ENCODE peak calls at places on chromosome 10, in five cellular contexts. B is neural progenitor cell, R is prostate gland, G is omental fat pad, P is brain microvascular endothelial cell. H is an unnamed sample.

GRCh38 chr10:110356628-110357245 is 52.0 kb upstream of the SMNDC1 start:
- DNase-seq in B (no peak), R (peak; percentile 10), G (no peak), P (peak; percentile 76), H (no peak)

GRCh38 chr10:5976689-5977470 is 463 bp downstream of the IL15RA start:
- DNase-seq in B (peak; percentile 58), R (peak; percentile 24), G (no peak), P (no peak), H (no peak)

GRCh38 chr10:70575486-70575873 is 27.1 kb downstream of the PRF1 start:
- DNase-seq in B (no peak), R (no peak), G (no peak), P (no peak), H (no peak)

GRCh38 chr10:124677871-124678565 is 66.2 kb downstream of the FAM53B start:
- DNase-seq in B (no peak), R (no peak), G (no peak), P (no peak), H (no peak)

GRCh38 chr10:89327803-89328441 is at the start of gene IFIT3:
- DNase-seq in B (no peak), R (peak; percentile 37), G (no peak), P (peak; percentile 91), H (no peak)

GRCh38 chr10:32171213-32171612 is 115.0 kb upstream of the KIF5B start:
- DNase-seq in B (no peak), R (peak; percentile 88), G (no peak), P (no peak), H (no peak)

GRCh38 chr10:58952747-58953466 is 223.5 kb upstream of the PHYHIPL start:
- DNase-seq in B (peak; percentile 64), R (peak; percentile 49), G (peak; percentile 54), P (peak; percentile 66), H (no peak)

GRCh38 chr10:58992830-58993460 is 183.5 kb upstream of the PHYHIPL start:
- DNase-seq in B (no peak), R (no peak), G (no peak), P (no peak), H (no peak)

GRCh38 chr10:14414901-14415300 is 84.2 kb upstream of the FRMD4A start:
- DNase-seq in B (no peak), R (no peak), G (no peak), P (peak; percentile 90), H (no peak)

GRCh38 chr10:13921941-13922340 is 335.2 kb downstream of the PRPF18 start:
- DNase-seq in B (no peak), R (no peak), G (no peak), P (no peak), H (no peak)

GRCh38 chr10:70740441-70741288 is 44.5 kb downstream of the TBATA start:
- DNase-seq in B (no peak), R (no peak), G (no peak), P (no peak), H (no peak)

GRCh38 chr10:44389150-44389549 is 4.3 kb upstream of the CXCL12 start:
- DNase-seq in B (no peak), R (no peak), G (no peak), P (no peak), H (no peak)

GRCh38 chr10:123136806-123137642 is 1.3 kb downstream of the HMX3 start:
- DNase-seq in B (peak; percentile 71), R (no peak), G (no peak), P (no peak), H (no peak)

GRCh38 chr10:122152544-122152943 is 118.6 kb upstream of the BTBD16 start:
- DNase-seq in B (no peak), R (peak; percentile 62), G (no peak), P (no peak), H (no peak)

GRCh38 chr10:92845926-92846325 is 2.4 kb upstream of the EXOC6 start:
- DNase-seq in B (no peak), R (no peak), G (no peak), P (no peak), H (no peak)

GRCh38 chr10:72746606-72747357 is 54.8 kb downstream of the MCU start:
- DNase-seq in B (no peak), R (no peak), G (no peak), P (no peak), H (no peak)

GRCh38 chr10:96890172-96890513 is 58.0 kb downstream of the LCOR start:
- DNase-seq in B (no peak), R (no peak), G (no peak), P (no peak), H (no peak)

GRCh38 chr10:72228318-72228751 is 12.3 kb upstream of the ASCC1 start:
- DNase-seq in B (no peak), R (no peak), G (no peak), P (no peak), H (no peak)

GRCh38 chr10:608331-609265 is 80.9 kb downstream of the DIP2C start:
- DNase-seq in B (no peak), R (no peak), G (no peak), P (no peak), H (no peak)

GRCh38 chr10:91006001-91006751 is 85.3 kb upstream of the ANKRD1 start:
- DNase-seq in B (peak; percentile 49), R (peak; percentile 53), G (peak; percentile 43), P (peak; percentile 81), H (peak; percentile 53)

GRCh38 chr10:14695833-14696232 is 78.9 kb downstream of the FAM107B start:
- DNase-seq in B (no peak), R (no peak), G (no peak), P (no peak), H (no peak)

GRCh38 chr10:80136134-80136571 is 3.6 kb downstream of the PLAC9 start:
- DNase-seq in B (no peak), R (no peak), G (peak; percentile 47), P (peak; percentile 58), H (no peak)

GRCh38 chr10:123577921-123578461 is 88.2 kb upstream of the GPR26 start:
- DNase-seq in B (no peak), R (no peak), G (no peak), P (no peak), H (no peak)

GRCh38 chr10:86690231-86690630 is 21.9 kb downstream of the LDB3 start:
- DNase-seq in B (no peak), R (no peak), G (no peak), P (no peak), H (no peak)

GRCh38 chr10:131872837-131873375 is 27.9 kb upstream of the PPP2R2D start:
- DNase-seq in B (no peak), R (no peak), G (no peak), P (no peak), H (no peak)

GRCh38 chr10:73655257-73655989 is 406 bp downstream of the SYNPO2L start:
- DNase-seq in B (no peak), R (no peak), G (no peak), P (no peak), H (no peak)

GRCh38 chr10:78914502-78915330 is 154.1 kb upstream of the ZMIZ1 start:
- DNase-seq in B (no peak), R (peak; percentile 15), G (no peak), P (no peak), H (no peak)
- TF ChIP-seq CTCF in B (no peak), R (peak; percentile 11), G (no peak), P (peak; percentile 18), H (no peak)

GRCh38 chr10:101442456-101442800 is 88.5 kb downstream of the BTRC start:
- DNase-seq in B (no peak), R (no peak), G (no peak), P (no peak), H (no peak)
- TF ChIP-seq CTCF in B (no peak), R (no peak), G (no peak), P (no peak), H (no peak)

GRCh38 chr10:119029613-119030420 is at the start of gene NANOS1:
- DNase-seq in B (peak; percentile 75), R (no peak), G (no peak), P (peak; percentile 19), H (no peak)

GRCh38 chr10:119026301-119027110 is 3.0 kb upstream of the NANOS1 start:
- DNase-seq in B (no peak), R (no peak), G (no peak), P (no peak), H (no peak)

GRCh38 chr10:119030421-119031250 is 1.1 kb downstream of the NANOS1 start:
- DNase-seq in B (peak; percentile 89), R (peak; percentile 27), G (no peak), P (peak; percentile 25), H (peak; percentile 52)

GRCh38 chr10:119031496-119032059 is 2.1 kb downstream of the NANOS1 start:
- DNase-seq in B (no peak), R (no peak), G (no peak), P (no peak), H (no peak)

GRCh38 chr10:119028900-119029612 is 458 bp upstream of the NANOS1 start:
- DNase-seq in B (peak; percentile 97), R (peak; percentile 87), G (no peak), P (peak; percentile 78), H (peak; percentile 73)
- TF ChIP-seq CTCF in B (peak; percentile 38), R (peak; percentile 51), G (no peak), P (peak; percentile 8), H (no peak)

DNA sequence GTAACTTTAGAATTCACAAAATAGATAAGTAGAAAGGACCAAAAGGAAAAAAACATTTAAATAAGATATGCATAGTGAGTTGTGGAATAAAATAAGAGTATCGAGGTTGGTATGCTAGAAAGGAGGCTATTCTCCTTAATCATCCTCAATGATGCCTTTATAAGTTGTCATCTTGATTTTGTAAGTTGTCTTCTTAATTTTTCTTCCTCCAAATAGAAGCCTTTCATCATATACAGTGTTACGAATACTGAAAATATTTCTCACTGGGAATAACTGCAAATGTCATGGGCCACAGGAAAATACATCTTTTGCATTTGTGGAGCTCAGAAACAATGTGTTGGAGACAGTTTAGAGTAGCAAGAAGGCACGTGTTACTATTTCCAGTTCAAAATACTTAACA is 31.5 kb upstream of the PRTFDC1 start:
- DNase-seq in B (no peak), R (no peak), G (no peak), P (no peak), H (no peak)
- TF ChIP-seq CTCF in B (no peak), R (no peak), G (no peak), P (no peak), H (no peak)

DNA sequence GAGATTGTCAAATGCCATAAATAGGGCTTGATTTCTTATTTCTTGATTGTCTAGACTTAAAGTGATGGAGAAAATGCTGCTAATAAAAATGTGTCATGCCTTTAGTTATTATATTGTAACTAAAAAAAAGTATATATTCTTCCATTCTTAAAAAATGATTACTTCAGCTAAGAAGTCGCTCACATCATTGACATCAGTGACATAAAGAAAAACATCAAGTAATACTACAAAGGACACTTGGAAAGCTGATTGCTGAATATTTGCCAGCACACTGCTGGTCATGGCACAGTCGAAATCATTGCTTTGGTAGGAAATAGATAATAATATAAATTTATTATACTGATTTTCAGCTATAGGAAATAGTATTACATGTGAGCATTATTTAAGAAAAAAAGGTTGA is 62.6 kb downstream of the LOXL4 start:
- DNase-seq in B (no peak), R (no peak), G (no peak), P (no peak), H (no peak)
- TF ChIP-seq CTCF in B (no peak), R (no peak), G (no peak), P (no peak), H (no peak)

GRCh38 chr10:29947701-29948060 is 111.7 kb downstream of the JCAD start:
- DNase-seq in B (peak; percentile 24), R (no peak), G (no peak), P (no peak), H (no peak)
- TF ChIP-seq CTCF in B (no peak), R (no peak), G (no peak), P (peak; percentile 27), H (no peak)

GRCh38 chr10:61629594-61629993 is 33.1 kb upstream of the CABCOCO1 start:
- DNase-seq in B (no peak), R (no peak), G (no peak), P (no peak), H (no peak)
- TF ChIP-seq CTCF in B (no peak), R (no peak), G (no peak), P (no peak), H (no peak)

H was measured in mesothelial cell of epicardium.